ENCODE peak calls at places on chromosomes 7 and 10, in five cellular contexts. J is kidney; T is effector memory CD4-positive, alpha-beta T cell; V is A549; I is psoas muscle. E is an unnamed sample.
A peak's percentile ranks its signal among the peaks of the same experiment; 100 is the strongest.

GRCh38 chr10:113646337-113647201 is 17.3 kb downstream of the NRAP start:
- DNase-seq in J (no peak), T (no peak), V (no peak), I (no peak), E (no peak)

GRCh38 chr10:78321500-78321899 is 287.8 kb downstream of the RPS24 start:
- DNase-seq in J (no peak), T (no peak), V (no peak), I (no peak), E (no peak)

GRCh38 chr7:20197837-20198236 is 19.3 kb downstream of the MACC1 start:
- DNase-seq in J (no peak), T (no peak), V (peak; percentile 7), I (no peak), E (no peak)

GRCh38 chr7:26553582-26553981 is 261.9 kb downstream of the SNX10 start:
- DNase-seq in J (no peak), T (no peak), V (no peak), I (no peak), E (no peak)

GRCh38 chr10:72691470-72692056 is 380 bp upstream of the MCU start:
- DNase-seq in J (no peak), T (no peak), V (no peak), I (no peak), E (no peak)

GRCh38 chr7:125427676-125428075 is 498.1 kb upstream of the POT1 start:
- DNase-seq in J (no peak), T (no peak), V (no peak), I (no peak), E (no peak)

GRCh38 chr10:21281173-21281572 is 244.3 kb downstream of the SKIDA1 start:
- DNase-seq in J (no peak), T (no peak), V (no peak), I (no peak), E (no peak)

GRCh38 chr7:11212816-11213215 is 239.1 kb downstream of the PHF14 start:
- DNase-seq in J (no peak), T (no peak), V (peak; percentile 21), I (no peak), E (no peak)

GRCh38 chr7:47806701-47807103 is 141.6 kb downstream of the PKD1L1 start:
- DNase-seq in J (peak; percentile 80), T (no peak), V (no peak), I (no peak), E (no peak)

GRCh38 chr7:27129729-27130539 is 623 bp downstream of the HOXA4 start:
- DNase-seq in J (peak; percentile 78), T (no peak), V (no peak), I (peak; percentile 59), E (peak; percentile 29)

GRCh38 chr7:92159-92767 is 100.1 kb upstream of the FAM20C start:
- DNase-seq in J (no peak), T (no peak), V (no peak), I (no peak), E (no peak)

GRCh38 chr10:50402466-50402865 is 151.2 kb upstream of the ASAH2 start:
- DNase-seq in J (no peak), T (no peak), V (no peak), I (no peak), E (no peak)

GRCh38 chr10:118045154-118045841 is 1.4 kb downstream of the RAB11FIP2 start:
- DNase-seq in J (no peak), T (no peak), V (no peak), I (no peak), E (no peak)

GRCh38 chr10:96313348-96313747 is 9.1 kb downstream of the DNTT start:
- DNase-seq in J (no peak), T (no peak), V (no peak), I (no peak), E (no peak)

GRCh38 chr10:96306516-96306915 is 2.3 kb downstream of the DNTT start:
- DNase-seq in J (peak; percentile 85), T (no peak), V (no peak), I (peak; percentile 29), E (peak; percentile 68)

GRCh38 chr10:96310359-96310669 is 6.1 kb downstream of the DNTT start:
- DNase-seq in J (no peak), T (no peak), V (no peak), I (no peak), E (no peak)

GRCh38 chr10:96311180-96311697 is 7.0 kb downstream of the DNTT start:
- DNase-seq in J (no peak), T (no peak), V (no peak), I (no peak), E (no peak)

GRCh38 chr10:96309631-96310358 is 5.6 kb downstream of the DNTT start:
- DNase-seq in J (no peak), T (no peak), V (no peak), I (no peak), E (no peak)
- H3K4me1 ChIP-seq in J (no peaks in the 10 kb centered on the region), T (no peaks in the 10 kb centered on the region), V (no peaks in the 10 kb centered on the region), I (no peaks in the 10 kb centered on the region), E (no peaks in the 10 kb centered on the region)

DNA sequence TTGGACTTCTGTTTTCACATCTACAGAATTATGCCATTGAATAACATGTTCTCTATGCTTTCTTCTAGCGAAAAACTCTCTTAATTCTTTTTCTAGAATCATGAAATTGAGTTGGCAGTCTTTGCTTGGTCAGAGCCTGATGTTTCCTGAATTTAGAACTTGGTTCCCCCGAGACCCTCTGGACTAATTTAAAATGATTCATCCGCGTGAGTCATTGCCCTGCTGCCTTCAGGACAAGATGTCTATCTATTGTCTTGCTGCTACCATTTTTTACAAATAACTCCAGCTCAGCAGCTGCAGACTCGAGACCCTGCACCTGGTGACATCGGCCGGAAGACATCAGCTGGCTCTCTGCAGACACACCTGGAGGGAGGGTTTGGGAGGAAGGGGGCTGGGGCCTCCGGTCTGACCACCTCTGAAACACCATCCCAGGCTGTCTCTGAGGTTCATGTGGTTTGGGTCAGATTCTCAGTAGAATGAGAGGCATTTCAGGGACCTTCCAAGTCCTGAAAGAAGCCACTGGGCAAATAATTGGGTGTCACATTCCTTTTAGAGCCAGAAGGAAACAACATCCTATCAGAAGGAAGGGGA is 20.9 kb upstream of the KLF6 start:
- DNase-seq in J (no peak), T (peak; percentile 58), V (peak; percentile 67), I (no peak), E (no peak)
- H3K4me1 ChIP-seq in J (peaks cover 49% of the 10 kb centered on the region), T (peaks cover 72% of the 10 kb centered on the region), V (peaks cover 81% of the 10 kb centered on the region), I (peaks cover 67% of the 10 kb centered on the region), E (peaks cover 34% of the 10 kb centered on the region)

DNA sequence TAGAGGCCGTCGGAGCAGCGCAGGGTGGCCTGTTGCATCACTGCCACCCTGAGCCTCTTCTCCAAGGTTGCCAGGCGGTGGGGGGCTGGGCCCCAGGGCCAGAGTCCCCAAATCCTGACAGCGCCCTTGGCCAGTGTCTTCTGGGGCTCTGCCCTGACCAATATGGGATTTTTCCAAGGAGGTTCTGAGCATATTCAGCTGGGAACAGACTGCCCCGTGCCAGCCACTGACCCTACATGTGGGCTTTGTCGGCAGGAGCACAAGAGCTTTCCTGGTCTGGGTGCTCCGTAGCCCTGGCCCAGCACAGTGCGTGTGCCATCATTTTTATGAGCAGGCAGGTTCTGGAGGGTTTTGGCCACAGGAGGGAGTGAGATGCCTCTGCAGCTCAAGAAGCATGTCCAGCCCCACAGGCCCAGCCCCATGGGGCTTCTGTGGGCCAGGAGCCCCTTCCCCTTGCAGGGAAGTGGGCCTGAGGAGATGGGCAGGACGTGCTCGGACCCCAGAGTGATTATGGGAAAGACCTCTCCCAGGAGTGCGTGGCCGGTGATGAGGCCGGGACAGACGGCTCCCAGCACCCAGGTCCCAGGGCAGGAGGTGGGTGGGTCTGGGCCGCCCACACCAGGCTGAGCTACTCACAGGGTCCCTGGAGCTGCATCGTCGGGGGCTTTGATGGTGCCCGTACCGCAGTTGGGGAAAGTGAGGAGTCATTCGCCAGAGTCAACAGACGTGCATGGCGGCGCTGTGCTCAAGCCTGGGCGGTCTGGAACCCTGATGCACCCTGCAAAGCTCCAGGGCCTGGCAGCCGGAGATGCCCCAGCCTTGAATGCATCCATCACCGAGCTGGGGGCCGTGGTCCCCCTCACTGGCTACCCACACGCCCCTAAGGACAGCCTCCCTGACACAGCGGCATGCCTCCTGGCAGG is 66.6 kb downstream of the PWWP2B start:
- DNase-seq in J (peak; percentile 57), T (no peak), V (no peak), I (peak; percentile 41), E (no peak)
- H3K4me1 ChIP-seq in J (peaks cover 7% of the 10 kb centered on the region), T (no peaks in the 10 kb centered on the region), V (peaks cover 14% of the 10 kb centered on the region), I (peaks cover 27% of the 10 kb centered on the region), E (no peaks in the 10 kb centered on the region)

GRCh38 chr10:80260295-80261243 is 28.9 kb downstream of the MAT1A start:
- DNase-seq in J (no peak), T (no peak), V (peak; percentile 24), I (no peak), E (no peak)
- H3K4me1 ChIP-seq in J (no peaks in the 10 kb centered on the region), T (no peaks in the 10 kb centered on the region), V (no peaks in the 10 kb centered on the region), I (no peaks in the 10 kb centered on the region), E (peaks cover 11% of the 10 kb centered on the region)

DNA sequence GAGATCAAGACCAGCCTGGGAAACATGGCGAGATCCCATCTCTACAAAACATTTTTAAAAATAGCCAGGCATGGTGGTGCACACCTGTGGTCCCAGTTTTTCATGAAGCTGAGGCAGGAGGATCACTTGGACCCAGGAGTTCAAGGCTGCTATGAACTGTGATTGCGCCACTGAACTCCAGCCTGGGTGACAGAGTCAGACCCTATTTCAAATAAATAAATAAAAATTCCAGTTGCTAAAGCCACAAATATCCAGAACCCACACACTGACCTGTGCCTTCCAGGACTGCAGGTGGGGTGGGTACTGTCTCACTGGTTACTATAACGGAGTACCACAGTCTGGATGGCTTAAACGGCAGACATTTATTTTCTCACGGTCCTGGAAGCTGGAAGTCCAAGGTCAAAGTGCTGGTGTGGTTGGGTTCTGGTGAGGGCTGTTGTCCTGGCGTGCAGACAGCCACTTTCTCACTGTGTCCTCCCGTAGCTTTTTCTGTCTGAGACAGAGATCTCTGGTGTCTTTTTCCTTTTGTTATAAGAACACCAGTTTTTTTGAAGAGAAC is 38.8 kb downstream of the ASB13 start:
- DNase-seq in J (peak; percentile 3), T (no peak), V (no peak), I (no peak), E (no peak)
- H3K4me1 ChIP-seq in J (peaks cover 15% of the 10 kb centered on the region), T (peaks cover 5% of the 10 kb centered on the region), V (peaks cover 28% of the 10 kb centered on the region), I (peaks cover 11% of the 10 kb centered on the region), E (peaks cover 16% of the 10 kb centered on the region)

GRCh38 chr7:116517626-116518025 is 7.2 kb upstream of the CAV1 start:
- DNase-seq in J (no peak), T (no peak), V (no peak), I (no peak), E (no peak)
- H3K4me1 ChIP-seq in J (no peaks in the 10 kb centered on the region), T (no peaks in the 10 kb centered on the region), V (peaks cover 38% of the 10 kb centered on the region), I (no peaks in the 10 kb centered on the region), E (peaks cover 4% of the 10 kb centered on the region)

GRCh38 chr7:129828989-129829676 is 123.6 kb downstream of the UBE2H start:
- DNase-seq in J (no peak), T (no peak), V (no peak), I (no peak), E (no peak)
- H3K4me1 ChIP-seq in J (peaks cover 3% of the 10 kb centered on the region), T (peaks cover 25% of the 10 kb centered on the region), V (peaks cover 56% of the 10 kb centered on the region), I (peaks cover 35% of the 10 kb centered on the region), E (peaks cover 9% of the 10 kb centered on the region)

DNA sequence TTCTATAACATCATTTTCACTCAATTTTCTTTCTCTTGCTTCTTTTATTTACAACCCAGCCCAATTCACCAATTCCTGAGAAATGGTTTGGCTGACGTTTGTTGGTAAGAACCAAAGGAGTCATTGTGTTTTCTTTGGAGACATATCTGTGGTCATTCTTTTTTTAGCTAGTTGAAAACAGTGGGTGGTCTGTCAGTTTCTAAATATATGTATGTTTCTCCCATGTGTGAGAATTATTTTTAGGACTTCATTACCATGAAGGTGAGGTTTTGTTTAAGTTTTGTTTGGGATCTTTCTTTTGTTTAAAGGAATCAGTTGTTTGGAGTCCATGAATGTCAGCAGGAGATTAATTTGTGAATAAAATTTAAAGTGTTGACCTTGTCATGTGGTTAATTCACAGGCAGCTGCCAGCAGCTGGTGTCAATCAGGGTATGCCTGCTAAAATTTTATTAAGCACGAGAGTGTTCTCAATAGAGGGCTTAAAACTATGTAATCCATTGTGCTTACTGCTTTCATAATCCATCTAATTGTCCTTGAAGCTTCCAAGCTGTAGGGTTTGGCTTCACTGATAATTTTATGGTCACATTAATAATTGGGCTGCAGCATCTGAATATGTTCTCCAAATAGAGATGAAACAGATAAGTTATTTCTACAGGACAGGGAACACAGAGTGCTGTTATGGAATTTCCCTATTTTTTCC is 38.7 kb downstream of the INSYN2A start:
- DNase-seq in J (no peak), T (no peak), V (no peak), I (no peak), E (no peak)
- H3K4me1 ChIP-seq in J (no peaks in the 10 kb centered on the region), T (no peaks in the 10 kb centered on the region), V (peaks cover 5% of the 10 kb centered on the region), I (no peaks in the 10 kb centered on the region), E (no peaks in the 10 kb centered on the region)